ENCODE peak calls at places on chromosomes 1 and 21, in eight cellular contexts. One of them, this sample, is unnamed.

GRCh38 chr1:66728021-66728420 is 24.2 kb upstream of the DYNLT5 start:
- DNase-seq in iPS-NIHi11: no peak
- DNase-seq in kidney tubule cell: peak
- DNase-seq in CD8-positive, alpha-beta memory T cell: no peak
- DNase-seq in colonic mucosa: no peak
- DNase-seq in tibial artery: no peak
- DNase-seq in AG08396: no peak
- DNase-seq in M059J: peak
- DNase-seq in this sample: no peak

GRCh38 chr1:223364685-223365382 is 858 bp upstream of the SUSD4 start:
- DNase-seq in iPS-NIHi11: peak
- DNase-seq in colonic mucosa: no peak
- DNase-seq in CD8-positive, alpha-beta memory T cell: no peak
- DNase-seq in M059J: no peak
- DNase-seq in AG08396: no peak
- DNase-seq in tibial artery: no peak
- DNase-seq in kidney tubule cell: peak
- DNase-seq in this sample: no peak

GRCh38 chr1:167518331-167518700 is at the start of gene CD247:
- DNase-seq in iPS-NIHi11: no peak
- DNase-seq in M059J: no peak
- DNase-seq in tibial artery: no peak
- DNase-seq in CD8-positive, alpha-beta memory T cell: peak
- DNase-seq in colonic mucosa: no peak
- DNase-seq in AG08396: no peak
- DNase-seq in kidney tubule cell: no peak
- DNase-seq in this sample: no peak

GRCh38 chr1:40032240-40032891 is 8.2 kb upstream of the CAP1 start:
- DNase-seq in colonic mucosa: peak
- DNase-seq in tibial artery: peak
- DNase-seq in M059J: peak
- DNase-seq in iPS-NIHi11: peak
- DNase-seq in CD8-positive, alpha-beta memory T cell: peak
- DNase-seq in AG08396: peak
- DNase-seq in kidney tubule cell: peak
- DNase-seq in this sample: peak

GRCh38 chr1:91803133-91803532 is 82.8 kb downstream of the TGFBR3 start:
- DNase-seq in kidney tubule cell: no peak
- DNase-seq in tibial artery: peak
- DNase-seq in M059J: no peak
- DNase-seq in AG08396: no peak
- DNase-seq in colonic mucosa: no peak
- DNase-seq in CD8-positive, alpha-beta memory T cell: no peak
- DNase-seq in iPS-NIHi11: no peak
- DNase-seq in this sample: no peak

GRCh38 chr21:34008618-34009017 is 64.8 kb upstream of the MRPS6 start:
- DNase-seq in tibial artery: no peak
- DNase-seq in M059J: no peak
- DNase-seq in kidney tubule cell: no peak
- DNase-seq in CD8-positive, alpha-beta memory T cell: no peak
- DNase-seq in AG08396: no peak
- DNase-seq in iPS-NIHi11: no peak
- DNase-seq in colonic mucosa: no peak
- DNase-seq in this sample: no peak

GRCh38 chr1:73576084-73576483 is 621.9 kb downstream of the LRRIQ3 start:
- DNase-seq in AG08396: no peak
- DNase-seq in M059J: no peak
- DNase-seq in CD8-positive, alpha-beta memory T cell: no peak
- DNase-seq in tibial artery: no peak
- DNase-seq in iPS-NIHi11: no peak
- DNase-seq in kidney tubule cell: no peak
- DNase-seq in colonic mucosa: no peak
- DNase-seq in this sample: peak

GRCh38 chr1:182259229-182259872 is 132.2 kb downstream of the GLUL start:
- DNase-seq in tibial artery: peak
- DNase-seq in AG08396: peak
- DNase-seq in kidney tubule cell: peak
- DNase-seq in M059J: peak
- DNase-seq in iPS-NIHi11: no peak
- DNase-seq in CD8-positive, alpha-beta memory T cell: peak
- DNase-seq in colonic mucosa: peak
- DNase-seq in this sample: no peak

GRCh38 chr1:51070011-51070410 is 32.0 kb upstream of the C1orf185 start:
- DNase-seq in AG08396: no peak
- DNase-seq in kidney tubule cell: peak
- DNase-seq in CD8-positive, alpha-beta memory T cell: no peak
- DNase-seq in M059J: no peak
- DNase-seq in tibial artery: no peak
- DNase-seq in iPS-NIHi11: no peak
- DNase-seq in colonic mucosa: peak
- DNase-seq in this sample: no peak

GRCh38 chr21:37562920-37563640 is 196.5 kb downstream of the DYRK1A start:
- DNase-seq in M059J: no peak
- DNase-seq in AG08396: no peak
- DNase-seq in tibial artery: peak
- DNase-seq in colonic mucosa: peak
- DNase-seq in iPS-NIHi11: no peak
- DNase-seq in kidney tubule cell: no peak
- DNase-seq in CD8-positive, alpha-beta memory T cell: no peak
- DNase-seq in this sample: no peak

GRCh38 chr1:9767964-9768668 is 55.6 kb downstream of the CLSTN1 start:
- DNase-seq in kidney tubule cell: no peak
- DNase-seq in iPS-NIHi11: peak
- DNase-seq in M059J: no peak
- DNase-seq in AG08396: no peak
- DNase-seq in CD8-positive, alpha-beta memory T cell: peak
- DNase-seq in tibial artery: no peak
- DNase-seq in colonic mucosa: peak
- DNase-seq in this sample: no peak

GRCh38 chr21:44999972-45000636 is 60.3 kb downstream of the SLX9 start:
- DNase-seq in M059J: no peak
- DNase-seq in CD8-positive, alpha-beta memory T cell: no peak
- DNase-seq in AG08396: no peak
- DNase-seq in kidney tubule cell: no peak
- DNase-seq in colonic mucosa: no peak
- DNase-seq in tibial artery: peak
- DNase-seq in iPS-NIHi11: no peak
- DNase-seq in this sample: no peak

GRCh38 chr1:152053375-152053774 is 16.6 kb upstream of the S100A11 start:
- DNase-seq in M059J: no peak
- DNase-seq in tibial artery: no peak
- DNase-seq in colonic mucosa: no peak
- DNase-seq in kidney tubule cell: no peak
- DNase-seq in CD8-positive, alpha-beta memory T cell: no peak
- DNase-seq in iPS-NIHi11: no peak
- DNase-seq in AG08396: no peak
- DNase-seq in this sample: no peak

GRCh38 chr1:34113887-34114286 is 51.1 kb downstream of the CSMD2 start:
- DNase-seq in tibial artery: no peak
- DNase-seq in AG08396: no peak
- DNase-seq in colonic mucosa: no peak
- DNase-seq in CD8-positive, alpha-beta memory T cell: no peak
- DNase-seq in iPS-NIHi11: peak
- DNase-seq in kidney tubule cell: peak
- DNase-seq in M059J: peak
- DNase-seq in this sample: peak

GRCh38 chr1:45621895-45622266 is 2.0 kb downstream of the CCDC17 start:
- DNase-seq in colonic mucosa: no peak
- DNase-seq in iPS-NIHi11: peak
- DNase-seq in AG08396: no peak
- DNase-seq in M059J: no peak
- DNase-seq in CD8-positive, alpha-beta memory T cell: no peak
- DNase-seq in tibial artery: no peak
- DNase-seq in kidney tubule cell: no peak
- DNase-seq in this sample: no peak

GRCh38 chr1:225655509-225656258 is 2.8 kb upstream of the ENAH start:
- DNase-seq in M059J: peak
- DNase-seq in kidney tubule cell: peak
- DNase-seq in CD8-positive, alpha-beta memory T cell: no peak
- DNase-seq in colonic mucosa: peak
- DNase-seq in AG08396: peak
- DNase-seq in iPS-NIHi11: no peak
- DNase-seq in tibial artery: peak
- DNase-seq in this sample: peak

GRCh38 chr21:43287111-43287973 is 118.5 kb downstream of the CRYAA start:
- DNase-seq in CD8-positive, alpha-beta memory T cell: no peak
- DNase-seq in colonic mucosa: no peak
- DNase-seq in AG08396: no peak
- DNase-seq in iPS-NIHi11: no peak
- DNase-seq in M059J: no peak
- DNase-seq in tibial artery: no peak
- DNase-seq in kidney tubule cell: no peak
- DNase-seq in this sample: no peak

GRCh38 chr1:42348498-42348897 is 13.5 kb upstream of the FOXJ3 start:
- DNase-seq in iPS-NIHi11: no peak
- DNase-seq in tibial artery: no peak
- DNase-seq in kidney tubule cell: no peak
- DNase-seq in AG08396: no peak
- DNase-seq in M059J: no peak
- DNase-seq in CD8-positive, alpha-beta memory T cell: no peak
- DNase-seq in colonic mucosa: no peak
- DNase-seq in this sample: no peak

GRCh38 chr1:65812065-65812464 is 19.4 kb downstream of the PDE4B start:
- DNase-seq in colonic mucosa: peak
- DNase-seq in kidney tubule cell: peak
- DNase-seq in iPS-NIHi11: no peak
- DNase-seq in CD8-positive, alpha-beta memory T cell: no peak
- DNase-seq in M059J: peak
- DNase-seq in AG08396: peak
- DNase-seq in tibial artery: peak
- DNase-seq in this sample: no peak

GRCh38 chr1:4353090-4353856 is 301.1 kb upstream of the AJAP1 start:
- DNase-seq in kidney tubule cell: no peak
- DNase-seq in tibial artery: no peak
- DNase-seq in iPS-NIHi11: no peak
- DNase-seq in AG08396: no peak
- DNase-seq in CD8-positive, alpha-beta memory T cell: no peak
- DNase-seq in M059J: no peak
- DNase-seq in colonic mucosa: no peak
- DNase-seq in this sample: no peak

GRCh38 chr1:55560246-55560645 is 345.1 kb upstream of the USP24 start:
- DNase-seq in AG08396: no peak
- DNase-seq in colonic mucosa: no peak
- DNase-seq in M059J: no peak
- DNase-seq in CD8-positive, alpha-beta memory T cell: no peak
- DNase-seq in iPS-NIHi11: no peak
- DNase-seq in tibial artery: no peak
- DNase-seq in kidney tubule cell: no peak
- DNase-seq in this sample: no peak

GRCh38 chr1:70188522-70188921 is 16.9 kb downstream of the LRRC40 start:
- DNase-seq in colonic mucosa: no peak
- DNase-seq in iPS-NIHi11: no peak
- DNase-seq in M059J: no peak
- DNase-seq in CD8-positive, alpha-beta memory T cell: no peak
- DNase-seq in kidney tubule cell: no peak
- DNase-seq in tibial artery: no peak
- DNase-seq in AG08396: no peak
- DNase-seq in this sample: no peak

GRCh38 chr1:159775716-159776115 is 5.0 kb upstream of the DUSP23 start:
- DNase-seq in iPS-NIHi11: no peak
- DNase-seq in AG08396: no peak
- DNase-seq in colonic mucosa: no peak
- DNase-seq in kidney tubule cell: no peak
- DNase-seq in CD8-positive, alpha-beta memory T cell: no peak
- DNase-seq in M059J: no peak
- DNase-seq in tibial artery: no peak
- DNase-seq in this sample: no peak